ENCODE peak calls at places on chromosomes 7 and 10, in ten cellular contexts. One of them, this sample, is unnamed.

GRCh38 chr10:3131098-3131497 is 41.5 kb downstream of the PITRM1 start:
- DNase-seq in stimulated activated CD8-positive, alpha-beta memory T cell treated with anti-CD3 and anti-CD28 coated beads, Interleukin-15, amount 100 ng/mL, for 4 hours: no peak
- DNase-seq in fibroblast of the aortic adventitia: peak
- DNase-seq in neural progenitor cell: no peak
- DNase-seq in activated T-helper 1 cell treated with anti-CD3 and anti-CD28 coated beads, Interleukin-2, amount 50 U/mL, for 16 hours: no peak
- DNase-seq in sigmoid colon: no peak
- DNase-seq in NCI-H1092: no peak
- DNase-seq in immature natural killer cell: no peak
- DNase-seq in Caki2: no peak
- DNase-seq in NCI-H460: no peak
- DNase-seq in this sample: no peak

GRCh38 chr7:152615052-152615741 is 60.7 kb downstream of the XRCC2 start:
- DNase-seq in Caki2: no peak
- DNase-seq in neural progenitor cell: peak
- DNase-seq in NCI-H460: no peak
- DNase-seq in stimulated activated CD8-positive, alpha-beta memory T cell treated with anti-CD3 and anti-CD28 coated beads, Interleukin-15, amount 100 ng/mL, for 4 hours: no peak
- DNase-seq in fibroblast of the aortic adventitia: no peak
- DNase-seq in sigmoid colon: no peak
- DNase-seq in activated T-helper 1 cell treated with anti-CD3 and anti-CD28 coated beads, Interleukin-2, amount 50 U/mL, for 16 hours: no peak
- DNase-seq in immature natural killer cell: no peak
- DNase-seq in NCI-H1092: peak
- DNase-seq in this sample: no peak

GRCh38 chr10:28897617-28898464 is 220.5 kb downstream of the BAMBI start:
- DNase-seq in immature natural killer cell: no peak
- DNase-seq in sigmoid colon: no peak
- DNase-seq in stimulated activated CD8-positive, alpha-beta memory T cell treated with anti-CD3 and anti-CD28 coated beads, Interleukin-15, amount 100 ng/mL, for 4 hours: no peak
- DNase-seq in Caki2: no peak
- DNase-seq in activated T-helper 1 cell treated with anti-CD3 and anti-CD28 coated beads, Interleukin-2, amount 50 U/mL, for 16 hours: no peak
- DNase-seq in fibroblast of the aortic adventitia: no peak
- DNase-seq in NCI-H1092: no peak
- DNase-seq in NCI-H460: no peak
- DNase-seq in neural progenitor cell: peak
- DNase-seq in this sample: no peak

GRCh38 chr10:75351637-75352036 is 49.9 kb downstream of the ZNF503 start:
- DNase-seq in stimulated activated CD8-positive, alpha-beta memory T cell treated with anti-CD3 and anti-CD28 coated beads, Interleukin-15, amount 100 ng/mL, for 4 hours: no peak
- DNase-seq in neural progenitor cell: no peak
- DNase-seq in NCI-H1092: no peak
- DNase-seq in Caki2: no peak
- DNase-seq in activated T-helper 1 cell treated with anti-CD3 and anti-CD28 coated beads, Interleukin-2, amount 50 U/mL, for 16 hours: no peak
- DNase-seq in NCI-H460: no peak
- DNase-seq in sigmoid colon: no peak
- DNase-seq in fibroblast of the aortic adventitia: no peak
- DNase-seq in immature natural killer cell: no peak
- DNase-seq in this sample: no peak

GRCh38 chr10:90712529-90712928 is 145.3 kb downstream of the HTR7 start:
- DNase-seq in NCI-H1092: no peak
- DNase-seq in Caki2: no peak
- DNase-seq in stimulated activated CD8-positive, alpha-beta memory T cell treated with anti-CD3 and anti-CD28 coated beads, Interleukin-15, amount 100 ng/mL, for 4 hours: no peak
- DNase-seq in immature natural killer cell: no peak
- DNase-seq in sigmoid colon: no peak
- DNase-seq in neural progenitor cell: no peak
- DNase-seq in activated T-helper 1 cell treated with anti-CD3 and anti-CD28 coated beads, Interleukin-2, amount 50 U/mL, for 16 hours: no peak
- DNase-seq in NCI-H460: no peak
- DNase-seq in fibroblast of the aortic adventitia: no peak
- DNase-seq in this sample: no peak

GRCh38 chr7:105185290-105186010 is 171.4 kb downstream of the KMT2E start:
- DNase-seq in fibroblast of the aortic adventitia: peak
- DNase-seq in NCI-H460: no peak
- DNase-seq in neural progenitor cell: no peak
- DNase-seq in stimulated activated CD8-positive, alpha-beta memory T cell treated with anti-CD3 and anti-CD28 coated beads, Interleukin-15, amount 100 ng/mL, for 4 hours: no peak
- DNase-seq in sigmoid colon: no peak
- DNase-seq in Caki2: no peak
- DNase-seq in NCI-H1092: no peak
- DNase-seq in activated T-helper 1 cell treated with anti-CD3 and anti-CD28 coated beads, Interleukin-2, amount 50 U/mL, for 16 hours: no peak
- DNase-seq in immature natural killer cell: no peak
- DNase-seq in this sample: no peak

GRCh38 chr7:50679218-50680007 is 103.3 kb downstream of the GRB10 start:
- DNase-seq in immature natural killer cell: peak
- DNase-seq in Caki2: peak
- DNase-seq in neural progenitor cell: peak
- DNase-seq in fibroblast of the aortic adventitia: peak
- DNase-seq in activated T-helper 1 cell treated with anti-CD3 and anti-CD28 coated beads, Interleukin-2, amount 50 U/mL, for 16 hours: no peak
- DNase-seq in NCI-H460: peak
- DNase-seq in NCI-H1092: peak
- DNase-seq in sigmoid colon: no peak
- DNase-seq in stimulated activated CD8-positive, alpha-beta memory T cell treated with anti-CD3 and anti-CD28 coated beads, Interleukin-15, amount 100 ng/mL, for 4 hours: no peak
- DNase-seq in this sample: no peak

GRCh38 chr10:104045151-104046089 is 40.3 kb downstream of the COL17A1 start:
- DNase-seq in activated T-helper 1 cell treated with anti-CD3 and anti-CD28 coated beads, Interleukin-2, amount 50 U/mL, for 16 hours: no peak
- DNase-seq in NCI-H1092: no peak
- DNase-seq in neural progenitor cell: peak
- DNase-seq in stimulated activated CD8-positive, alpha-beta memory T cell treated with anti-CD3 and anti-CD28 coated beads, Interleukin-15, amount 100 ng/mL, for 4 hours: no peak
- DNase-seq in sigmoid colon: no peak
- DNase-seq in immature natural killer cell: no peak
- DNase-seq in fibroblast of the aortic adventitia: peak
- DNase-seq in NCI-H460: peak
- DNase-seq in Caki2: peak
- DNase-seq in this sample: no peak

GRCh38 chr7:115217373-115217772 is 295.5 kb downstream of the MDFIC start:
- DNase-seq in immature natural killer cell: no peak
- DNase-seq in neural progenitor cell: no peak
- DNase-seq in fibroblast of the aortic adventitia: peak
- DNase-seq in stimulated activated CD8-positive, alpha-beta memory T cell treated with anti-CD3 and anti-CD28 coated beads, Interleukin-15, amount 100 ng/mL, for 4 hours: no peak
- DNase-seq in activated T-helper 1 cell treated with anti-CD3 and anti-CD28 coated beads, Interleukin-2, amount 50 U/mL, for 16 hours: no peak
- DNase-seq in NCI-H1092: no peak
- DNase-seq in Caki2: no peak
- DNase-seq in sigmoid colon: no peak
- DNase-seq in NCI-H460: no peak
- DNase-seq in this sample: no peak

GRCh38 chr10:98365698-98366530 is 49.1 kb downstream of the PYROXD2 start:
- DNase-seq in fibroblast of the aortic adventitia: no peak
- DNase-seq in sigmoid colon: no peak
- DNase-seq in Caki2: no peak
- DNase-seq in immature natural killer cell: no peak
- DNase-seq in activated T-helper 1 cell treated with anti-CD3 and anti-CD28 coated beads, Interleukin-2, amount 50 U/mL, for 16 hours: no peak
- DNase-seq in stimulated activated CD8-positive, alpha-beta memory T cell treated with anti-CD3 and anti-CD28 coated beads, Interleukin-15, amount 100 ng/mL, for 4 hours: no peak
- DNase-seq in NCI-H1092: no peak
- DNase-seq in neural progenitor cell: no peak
- DNase-seq in NCI-H460: no peak
- DNase-seq in this sample: no peak

GRCh38 chr10:43111101-43111500 is 27.1 kb upstream of the CSGALNACT2 start:
- DNase-seq in sigmoid colon: no peak
- DNase-seq in neural progenitor cell: no peak
- DNase-seq in Caki2: no peak
- DNase-seq in immature natural killer cell: no peak
- DNase-seq in NCI-H460: no peak
- DNase-seq in activated T-helper 1 cell treated with anti-CD3 and anti-CD28 coated beads, Interleukin-2, amount 50 U/mL, for 16 hours: no peak
- DNase-seq in NCI-H1092: no peak
- DNase-seq in stimulated activated CD8-positive, alpha-beta memory T cell treated with anti-CD3 and anti-CD28 coated beads, Interleukin-15, amount 100 ng/mL, for 4 hours: no peak
- DNase-seq in fibroblast of the aortic adventitia: no peak
- DNase-seq in this sample: no peak

GRCh38 chr10:12934777-12935176 is 66.7 kb downstream of the CCDC3 start:
- DNase-seq in Caki2: no peak
- DNase-seq in fibroblast of the aortic adventitia: peak
- DNase-seq in stimulated activated CD8-positive, alpha-beta memory T cell treated with anti-CD3 and anti-CD28 coated beads, Interleukin-15, amount 100 ng/mL, for 4 hours: no peak
- DNase-seq in NCI-H460: peak
- DNase-seq in sigmoid colon: no peak
- DNase-seq in NCI-H1092: no peak
- DNase-seq in immature natural killer cell: no peak
- DNase-seq in neural progenitor cell: no peak
- DNase-seq in activated T-helper 1 cell treated with anti-CD3 and anti-CD28 coated beads, Interleukin-2, amount 50 U/mL, for 16 hours: no peak
- DNase-seq in this sample: no peak

GRCh38 chr7:127651556-127652332 is at the start of gene SND1:
- DNase-seq in stimulated activated CD8-positive, alpha-beta memory T cell treated with anti-CD3 and anti-CD28 coated beads, Interleukin-15, amount 100 ng/mL, for 4 hours: peak
- DNase-seq in NCI-H460: peak
- DNase-seq in immature natural killer cell: peak
- DNase-seq in fibroblast of the aortic adventitia: peak
- DNase-seq in sigmoid colon: peak
- DNase-seq in Caki2: peak
- DNase-seq in neural progenitor cell: peak
- DNase-seq in activated T-helper 1 cell treated with anti-CD3 and anti-CD28 coated beads, Interleukin-2, amount 50 U/mL, for 16 hours: peak
- DNase-seq in NCI-H1092: peak
- DNase-seq in this sample: peak

GRCh38 chr10:65348637-65349036 is 1577.2 kb upstream of the LRRTM3 start:
- DNase-seq in Caki2: no peak
- DNase-seq in sigmoid colon: no peak
- DNase-seq in immature natural killer cell: no peak
- DNase-seq in neural progenitor cell: no peak
- DNase-seq in stimulated activated CD8-positive, alpha-beta memory T cell treated with anti-CD3 and anti-CD28 coated beads, Interleukin-15, amount 100 ng/mL, for 4 hours: no peak
- DNase-seq in fibroblast of the aortic adventitia: no peak
- DNase-seq in NCI-H1092: no peak
- DNase-seq in activated T-helper 1 cell treated with anti-CD3 and anti-CD28 coated beads, Interleukin-2, amount 50 U/mL, for 16 hours: no peak
- DNase-seq in NCI-H460: no peak
- DNase-seq in this sample: no peak

GRCh38 chr10:132861116-132861691 is 75.3 kb upstream of the NKX6-2 start:
- DNase-seq in NCI-H1092: no peak
- DNase-seq in stimulated activated CD8-positive, alpha-beta memory T cell treated with anti-CD3 and anti-CD28 coated beads, Interleukin-15, amount 100 ng/mL, for 4 hours: no peak
- DNase-seq in activated T-helper 1 cell treated with anti-CD3 and anti-CD28 coated beads, Interleukin-2, amount 50 U/mL, for 16 hours: no peak
- DNase-seq in fibroblast of the aortic adventitia: no peak
- DNase-seq in neural progenitor cell: no peak
- DNase-seq in NCI-H460: no peak
- DNase-seq in Caki2: no peak
- DNase-seq in sigmoid colon: peak
- DNase-seq in immature natural killer cell: no peak
- DNase-seq in this sample: no peak

GRCh38 chr10:21532694-21533576 is 1.1 kb upstream of the MLLT10 start:
- DNase-seq in neural progenitor cell: peak
- DNase-seq in activated T-helper 1 cell treated with anti-CD3 and anti-CD28 coated beads, Interleukin-2, amount 50 U/mL, for 16 hours: no peak
- DNase-seq in Caki2: peak
- DNase-seq in sigmoid colon: no peak
- DNase-seq in NCI-H1092: no peak
- DNase-seq in stimulated activated CD8-positive, alpha-beta memory T cell treated with anti-CD3 and anti-CD28 coated beads, Interleukin-15, amount 100 ng/mL, for 4 hours: no peak
- DNase-seq in immature natural killer cell: no peak
- DNase-seq in NCI-H460: no peak
- DNase-seq in fibroblast of the aortic adventitia: no peak
- DNase-seq in this sample: no peak

GRCh38 chr10:129097776-129098175 is 369.3 kb upstream of the MGMT start:
- DNase-seq in Caki2: no peak
- DNase-seq in activated T-helper 1 cell treated with anti-CD3 and anti-CD28 coated beads, Interleukin-2, amount 50 U/mL, for 16 hours: no peak
- DNase-seq in fibroblast of the aortic adventitia: peak
- DNase-seq in NCI-H1092: no peak
- DNase-seq in immature natural killer cell: no peak
- DNase-seq in NCI-H460: no peak
- DNase-seq in stimulated activated CD8-positive, alpha-beta memory T cell treated with anti-CD3 and anti-CD28 coated beads, Interleukin-15, amount 100 ng/mL, for 4 hours: no peak
- DNase-seq in neural progenitor cell: no peak
- DNase-seq in sigmoid colon: no peak
- DNase-seq in this sample: no peak

GRCh38 chr7:117119192-117119924 is 166.1 kb downstream of the ST7 start:
- DNase-seq in immature natural killer cell: peak
- DNase-seq in NCI-H1092: peak
- DNase-seq in NCI-H460: peak
- DNase-seq in stimulated activated CD8-positive, alpha-beta memory T cell treated with anti-CD3 and anti-CD28 coated beads, Interleukin-15, amount 100 ng/mL, for 4 hours: peak
- DNase-seq in Caki2: peak
- DNase-seq in neural progenitor cell: peak
- DNase-seq in fibroblast of the aortic adventitia: peak
- DNase-seq in activated T-helper 1 cell treated with anti-CD3 and anti-CD28 coated beads, Interleukin-2, amount 50 U/mL, for 16 hours: peak
- DNase-seq in sigmoid colon: peak
- DNase-seq in this sample: no peak

GRCh38 chr10:46248651-46249131 is 38.1 kb upstream of the ANTXRL start:
- DNase-seq in NCI-H460: no peak
- DNase-seq in stimulated activated CD8-positive, alpha-beta memory T cell treated with anti-CD3 and anti-CD28 coated beads, Interleukin-15, amount 100 ng/mL, for 4 hours: no peak
- DNase-seq in neural progenitor cell: no peak
- DNase-seq in sigmoid colon: peak
- DNase-seq in NCI-H1092: no peak
- DNase-seq in fibroblast of the aortic adventitia: no peak
- DNase-seq in immature natural killer cell: no peak
- DNase-seq in activated T-helper 1 cell treated with anti-CD3 and anti-CD28 coated beads, Interleukin-2, amount 50 U/mL, for 16 hours: no peak
- DNase-seq in Caki2: no peak
- DNase-seq in this sample: no peak